ENCODE peak calls at places on chromosomes 6 and 20, in four cellular contexts. R, T, Y and P are unnamed samples.

GRCh38 chr6:32568561-32568960 is 21.1 kb downstream of the HLA-DRB1 start:
- DNase-seq in R (no peak), T (no peak), Y (no peak), P (no peak)

GRCh38 chr20:57437672-57438330 is 46.6 kb downstream of the RBM38 start:
- DNase-seq in R (no peak), T (no peak), Y (no peak), P (no peak)

GRCh38 chr6:25963426-25964123 is 973 bp downstream of the TRIM38 start:
- DNase-seq in Y (no peak), T (peak), R (no peak), P (peak)

GRCh38 chr20:6689339-6689973 is 78.0 kb upstream of the BMP2 start:
- DNase-seq in T (no peak), Y (no peak), R (no peak), P (no peak)

GRCh38 chr20:54267510-54268003 is 59.7 kb downstream of the PFDN4 start:
- DNase-seq in Y (no peak), R (peak), T (no peak), P (no peak)

GRCh38 chr20:53157443-53158408 is 185.6 kb downstream of the TSHZ2 start:
- DNase-seq in T (peak), Y (no peak), R (peak), P (peak)

GRCh38 chr6:18514180-18514579 is 127.0 kb downstream of the RNF144B start:
- DNase-seq in R (no peak), Y (no peak), T (no peak), P (no peak)

GRCh38 chr6:112021911-112022310 is 32.0 kb upstream of the CCN6 start:
- DNase-seq in T (no peak), R (no peak), Y (no peak), P (no peak)

GRCh38 chr6:70622426-70622825 is 45.3 kb upstream of the SMAP1 start:
- DNase-seq in T (no peak), Y (no peak), R (no peak), P (no peak)

GRCh38 chr20:56504373-56505005 is 20.1 kb upstream of the FAM209A start:
- DNase-seq in Y (peak), R (no peak), T (peak), P (peak)

DNA sequence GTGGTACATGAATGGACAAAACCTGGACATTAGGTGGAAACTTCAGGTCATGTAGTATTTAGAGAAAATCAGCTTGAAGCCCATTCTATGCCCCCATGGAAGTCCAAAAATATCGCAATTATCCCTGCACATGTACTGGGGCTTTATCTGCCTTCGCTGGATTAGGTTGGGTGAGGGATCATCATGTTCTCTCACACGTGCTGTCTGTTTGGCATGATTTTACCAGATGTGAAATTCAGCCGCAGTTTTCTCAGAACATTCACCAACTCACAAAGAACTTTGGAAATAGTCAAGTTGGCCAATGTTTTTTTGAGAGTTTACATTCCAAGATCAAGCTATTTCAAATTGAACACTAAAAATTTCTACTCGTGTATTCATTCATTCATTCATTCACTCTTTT is 459.8 kb upstream of the CITED2 start:
- DNase-seq in Y (no peak), T (no peak), R (no peak), P (no peak)
- TF ChIP-seq FOXJ3 in Y (no peak), T (no peak), R (no peak), P (no peak)

DNA sequence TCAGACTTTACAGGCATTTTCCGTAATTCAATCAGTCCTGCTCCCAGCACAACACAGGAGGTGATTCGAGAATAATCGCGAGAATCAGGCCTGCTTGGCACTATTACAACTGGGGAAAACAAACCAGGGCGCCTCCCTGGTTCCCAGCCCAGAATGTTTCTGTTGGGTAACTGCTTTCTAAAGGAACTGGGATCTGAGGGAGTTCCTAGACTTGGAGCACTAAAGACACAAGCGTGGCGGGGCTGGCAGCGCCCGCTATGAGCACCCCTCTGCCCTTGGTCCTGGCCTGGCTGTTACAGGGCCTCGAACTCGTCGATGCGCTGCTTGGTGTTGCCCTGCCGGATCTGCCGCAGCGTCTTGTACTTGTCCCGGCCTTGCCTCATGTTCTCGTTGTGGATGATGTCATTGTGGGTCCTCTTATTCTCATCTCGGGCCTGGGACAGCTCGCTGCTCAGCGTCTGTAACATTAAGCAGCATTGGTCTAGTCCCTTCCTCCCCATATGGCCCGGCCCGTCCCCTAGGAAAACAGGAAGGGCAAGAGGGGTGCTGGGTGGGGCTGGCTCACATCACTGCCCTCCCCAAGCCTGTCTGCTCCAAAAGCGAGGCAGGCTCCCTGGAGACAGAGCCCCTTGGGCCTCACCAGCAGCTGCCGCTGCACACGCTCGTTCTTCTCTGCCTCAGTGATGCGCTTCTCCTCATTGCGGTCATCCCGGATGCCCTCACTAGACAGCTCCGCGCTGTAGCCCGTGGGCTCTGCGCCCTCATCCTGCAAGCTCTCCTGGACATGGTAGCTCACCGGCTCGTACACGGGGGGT is 52.3 kb downstream of the EZR start:
- DNase-seq in Y (no peak), T (no peak), R (no peak), P (no peak)
- TF ChIP-seq FOXJ3 in Y (no peak), T (no peak), R (no peak), P (no peak)

GRCh38 chr6:37800904-37801669 is 18.4 kb upstream of the ZFAND3 start:
- DNase-seq in T (no peak), Y (peak), R (no peak), P (no peak)

GRCh38 chr6:37798436-37799262 is 20.9 kb upstream of the ZFAND3 start:
- DNase-seq in R (no peak), T (no peak), Y (no peak), P (no peak)

GRCh38 chr6:37802810-37803209 is 16.7 kb upstream of the ZFAND3 start:
- DNase-seq in T (no peak), R (no peak), Y (no peak), P (no peak)

GRCh38 chr6:37794825-37795224 is 24.7 kb upstream of the ZFAND3 start:
- DNase-seq in R (no peak), Y (no peak), T (no peak), P (no peak)

GRCh38 chr6:37799263-37799644 is 20.3 kb upstream of the ZFAND3 start:
- DNase-seq in T (no peak), R (peak), Y (no peak), P (no peak)
- TF ChIP-seq FOXJ3 in T (no peak), R (peak), Y (no peak), P (no peak)

DNA sequence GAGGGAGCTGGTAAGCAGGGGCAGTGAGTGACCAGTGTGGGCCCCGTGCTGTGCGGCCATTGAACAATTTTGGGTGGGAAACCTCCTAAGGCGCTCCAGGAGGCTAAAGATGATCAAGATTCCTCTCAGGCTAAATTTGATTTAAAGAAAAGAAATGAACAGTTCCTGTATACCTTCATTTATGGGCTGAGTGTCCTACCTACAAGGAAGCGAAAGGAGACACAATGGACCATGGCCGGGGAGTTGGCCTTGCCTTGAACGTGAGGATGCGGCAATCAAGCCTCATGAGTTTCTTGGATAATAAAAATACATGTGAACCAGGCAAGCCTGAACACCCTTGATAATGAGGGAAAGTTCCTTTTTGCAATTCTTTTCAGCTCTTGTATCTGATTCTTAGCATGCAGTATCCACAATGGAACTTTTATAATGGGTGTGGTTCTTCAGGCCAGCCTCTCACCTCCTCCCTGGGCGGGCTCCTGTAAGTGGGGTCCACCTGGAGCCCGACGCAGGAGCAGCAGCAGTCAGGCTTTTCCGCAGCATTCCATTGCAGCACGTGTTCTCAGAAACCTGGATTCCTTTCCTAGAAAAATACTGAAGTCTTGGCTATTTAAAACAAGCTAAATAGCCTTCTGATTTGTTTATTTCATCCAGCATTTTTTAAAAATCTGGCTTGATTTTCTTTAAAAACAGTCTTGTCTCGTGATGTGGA is 83.8 kb downstream of the RNASET2 start:
- DNase-seq in T (no peak), Y (no peak), R (no peak), P (no peak)
- TF ChIP-seq FOXJ3 in T (no peak), Y (no peak), R (no peak), P (no peak)

DNA sequence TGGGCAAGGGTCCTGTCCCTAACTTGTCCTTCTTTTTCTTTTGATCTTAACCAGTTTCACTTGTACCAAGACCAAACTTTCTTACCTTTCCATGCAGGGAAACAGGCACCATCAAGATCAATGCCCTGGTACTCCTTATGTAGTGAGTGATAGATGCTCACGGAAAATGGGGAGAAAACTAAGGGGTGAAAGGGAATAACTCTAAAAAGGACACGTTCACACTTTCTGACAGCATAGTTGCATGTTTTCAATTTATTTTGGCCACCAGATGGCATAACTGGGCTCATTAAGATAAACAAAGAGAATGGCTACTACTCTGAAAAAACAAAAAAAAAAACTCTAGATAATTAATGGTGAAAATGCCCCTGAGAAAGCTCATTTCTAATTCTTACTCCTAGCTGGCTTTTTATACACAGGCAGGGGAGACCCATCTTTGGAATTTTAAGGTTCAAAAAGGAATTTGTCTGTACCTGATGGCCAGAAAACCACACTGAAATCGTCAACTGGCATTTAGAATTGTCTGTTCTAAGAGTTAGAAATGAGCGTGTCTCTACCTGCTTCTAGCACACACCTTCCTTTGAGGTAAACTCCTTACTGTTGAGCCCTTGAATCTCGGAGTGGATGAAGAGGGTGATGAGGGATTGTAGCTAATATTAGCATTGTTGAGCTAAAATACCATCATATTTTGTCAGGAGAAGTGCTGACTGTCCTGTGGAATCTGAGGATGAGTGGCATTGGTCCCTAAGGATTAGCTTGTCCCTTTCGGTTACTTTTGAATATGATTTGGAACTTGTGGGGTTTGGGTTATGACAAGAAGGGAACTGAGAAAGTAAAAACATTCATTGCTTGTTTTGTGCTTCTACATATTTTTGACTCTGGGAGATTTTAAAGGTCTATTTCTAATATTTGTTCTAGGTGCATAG is 62.2 kb upstream of the DDR1 start:
- DNase-seq in T (peak), R (peak), Y (peak), P (no peak)
- TF ChIP-seq FOXJ3 in T (no peak), R (peak), Y (no peak), P (no peak)

GRCh38 chr20:15482525-15482924 is 1090.7 kb downstream of the KIF16B start:
- DNase-seq in Y (no peak), T (no peak), R (no peak), P (no peak)
- TF ChIP-seq FOXJ3 in Y (no peak), T (no peak), R (no peak), P (no peak)

GRCh38 chr6:131309437-131309836 is 174.2 kb downstream of the AKAP7 start:
- DNase-seq in Y (no peak), R (no peak), T (no peak), P (no peak)

GRCh38 chr6:131317516-131317915 is 182.2 kb downstream of the AKAP7 start:
- DNase-seq in T (no peak), Y (no peak), R (no peak), P (no peak)

GRCh38 chr6:131316654-131317053 is 181.4 kb downstream of the AKAP7 start:
- DNase-seq in T (no peak), R (no peak), Y (no peak), P (no peak)

GRCh38 chr6:131314838-131315237 is 179.6 kb downstream of the AKAP7 start:
- DNase-seq in T (no peak), R (no peak), Y (no peak), P (no peak)
- TF ChIP-seq FOXJ3 in T (no peak), R (no peak), Y (no peak), P (no peak)

GRCh38 chr6:79864001-79864400 is 83.4 kb downstream of the ELOVL4 start:
- DNase-seq in Y (no peak), T (no peak), R (no peak), P (no peak)
- TF ChIP-seq FOXJ3 in Y (no peak), T (no peak), R (no peak), P (no peak)

GRCh38 chr6:46932526-46932925 is 10.8 kb upstream of the ADGRF5 start:
- DNase-seq in R (no peak), Y (no peak), T (no peak), P (no peak)

GRCh38 chr6:46930331-46930730 is 8.6 kb upstream of the ADGRF5 start:
- DNase-seq in R (no peak), Y (no peak), T (no peak), P (no peak)

GRCh38 chr6:46931416-46931815 is 9.7 kb upstream of the ADGRF5 start:
- DNase-seq in R (no peak), Y (no peak), T (no peak), P (no peak)

GRCh38 chr6:46933751-46934150 is 12.0 kb upstream of the ADGRF5 start:
- DNase-seq in R (no peak), Y (no peak), T (no peak), P (no peak)

DNA sequence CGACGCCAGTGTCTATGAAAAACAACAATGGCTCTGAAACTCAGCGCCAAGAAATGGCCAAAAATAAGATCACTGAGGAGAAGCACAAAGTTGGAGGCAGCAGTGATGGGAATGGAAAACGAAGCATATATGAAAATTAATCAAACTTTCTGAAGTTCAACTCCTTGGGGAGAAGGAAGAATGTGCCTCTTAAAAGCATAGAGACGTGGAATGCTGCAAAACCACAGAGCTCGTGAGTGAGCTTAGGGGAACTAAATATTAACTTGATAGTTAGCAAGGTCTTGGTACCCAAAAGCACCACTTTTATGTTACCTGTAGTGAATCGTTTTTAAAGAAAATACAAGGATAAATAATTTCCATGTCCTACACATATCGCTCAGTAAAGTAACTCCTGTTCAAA is 11.2 kb upstream of the ADGRF5 start:
- DNase-seq in T (no peak), Y (no peak), R (no peak), P (no peak)
- TF ChIP-seq FOXJ3 in T (no peak), Y (no peak), R (no peak), P (no peak)